ENCODE peak calls at places on chromosomes 5 and 9, in four cellular contexts. N is transverse colon; X is CD4-positive, alpha-beta T cell; E is cardiac muscle cell. M is an unnamed sample. For H3K27me3, the result is how much of the 10 kb centered on the place peaks cover.

GRCh38 chr9:17802249-17802857 is 223.5 kb downstream of the SH3GL2 start:
- DNase-seq in N (no peak), X (no peak), E (peak), M (no peak)

GRCh38 chr5:63831381-63831780 is 130.9 kb downstream of the HTR1A start:
- DNase-seq in N (no peak), X (no peak), E (no peak), M (no peak)

GRCh38 chr9:106038266-106039001 is 344.1 kb downstream of the TMEM38B start:
- DNase-seq in N (no peak), E (no peak), X (no peak), M (no peak)

GRCh38 chr9:17627641-17628040 is 48.8 kb downstream of the SH3GL2 start:
- DNase-seq in N (no peak), X (no peak), E (no peak), M (no peak)

GRCh38 chr5:9533096-9533495 is 12.8 kb downstream of the SEMA5A start:
- DNase-seq in N (no peak), E (no peak), X (no peak), M (no peak)

GRCh38 chr9:84379740-84380139 is 39.2 kb upstream of the SLC28A3 start:
- DNase-seq in E (peak), X (no peak), N (no peak), M (no peak)

GRCh38 chr9:133050142-133050541 is 11.6 kb upstream of the CEL start:
- DNase-seq in E (peak), N (no peak), X (no peak), M (no peak)

GRCh38 chr5:59193616-59194319 is 610.9 kb downstream of the RAB3C start:
- DNase-seq in X (no peak), E (peak), N (no peak), M (no peak)

GRCh38 chr5:92504346-92504745 is 1076.7 kb downstream of the NR2F1-AS1 start:
- DNase-seq in N (no peak), E (no peak), X (no peak), M (no peak)

GRCh38 chr5:83914199-83914598 is 193.5 kb upstream of the HAPLN1 start:
- DNase-seq in E (peak), X (no peak), N (no peak), M (no peak)

GRCh38 chr5:73640861-73641320 is 14.9 kb downstream of the ARHGEF28 start:
- DNase-seq in E (peak), N (no peak), X (no peak), M (no peak)

GRCh38 chr9:98369471-98369870 is 114.0 kb upstream of the TBC1D2 start:
- DNase-seq in N (no peak), X (no peak), E (no peak), M (no peak)

GRCh38 chr5:96336351-96336985 is 96.6 kb downstream of the PCSK1 start:
- DNase-seq in X (peak), E (peak), N (peak), M (no peak)

GRCh38 chr5:16791036-16791705 is 144.9 kb downstream of the MYO10 start:
- DNase-seq in E (peak), X (no peak), N (no peak), M (no peak)

GRCh38 chr5:160133071-160133917 is 14.0 kb upstream of the PWWP2A start:
- DNase-seq in N (no peak), X (no peak), E (peak), M (no peak)

GRCh38 chr5:169909945-169910344 is 70.3 kb downstream of the INSYN2B start:
- DNase-seq in N (no peak), E (no peak), X (no peak), M (no peak)

GRCh38 chr5:10157085-10157669 is 92.5 kb downstream of the ATPSCKMT start:
- DNase-seq in N (no peak), X (no peak), E (no peak), M (no peak)

GRCh38 chr5:149317281-149318048 is 27.8 kb upstream of the GRPEL2 start:
- DNase-seq in N (peak), E (peak), X (peak), M (no peak)

GRCh38 chr5:77180167-77181081 is 30.1 kb upstream of the PDE8B start:
- DNase-seq in N (peak), X (no peak), E (peak), M (peak)

GRCh38 chr5:177116631-177117373 is 16.8 kb upstream of the NSD1 start:
- DNase-seq in N (peak), X (peak), E (peak), M (peak)

GRCh38 chr9:19828586-19828985 is 39.7 kb upstream of the SLC24A2 start:
- DNase-seq in N (no peak), X (no peak), E (no peak), M (no peak)

GRCh38 chr5:149172261-149172660 is 31.0 kb downstream of the ABLIM3 start:
- DNase-seq in N (no peak), E (peak), X (no peak), M (no peak)

GRCh38 chr5:113224605-113225065 is 210.2 kb downstream of the TSSK1B start:
- DNase-seq in X (no peak), E (no peak), N (no peak), M (no peak)
- H3K27ac ChIP-seq in X (no peak), E (no peak), N (no peak), M (no peak)

GRCh38 chr5:159082491-159082890 is 17.2 kb downstream of the EBF1 start:
- DNase-seq in X (no peak), N (no peak), E (no peak), M (no peak)
- H3K27me3 ChIP-seq in X (under half), N (under half), E (under half), M (under half)

GRCh38 chr9:112831281-112831851 is 59.3 kb downstream of the SLC46A2 start:
- DNase-seq in N (peak), E (peak), X (no peak), M (no peak)
- H3K27ac ChIP-seq in N (peak), E (peak), X (no peak), M (no peak)

GRCh38 chr9:126673689-126674364 is 60.1 kb downstream of the LMX1B start:
- DNase-seq in X (no peak), E (no peak), N (no peak), M (no peak)
- H3K27me3 ChIP-seq in X (half or more), E (half or more), N (half or more), M (under half)

GRCh38 chr5:179858586-179859427 is at the start of gene MRNIP:
- DNase-seq in X (peak), N (peak), E (peak), M (peak)

GRCh38 chr5:179862296-179862695 is 3.7 kb upstream of the MRNIP start:
- DNase-seq in X (no peak), E (no peak), N (no peak), M (no peak)

GRCh38 chr5:179860301-179860700 is 1.7 kb upstream of the MRNIP start:
- DNase-seq in N (peak), E (no peak), X (no peak), M (no peak)

GRCh38 chr5:179854356-179854755 is 4.3 kb downstream of the MRNIP start:
- DNase-seq in E (no peak), X (no peak), N (no peak), M (no peak)

DNA sequence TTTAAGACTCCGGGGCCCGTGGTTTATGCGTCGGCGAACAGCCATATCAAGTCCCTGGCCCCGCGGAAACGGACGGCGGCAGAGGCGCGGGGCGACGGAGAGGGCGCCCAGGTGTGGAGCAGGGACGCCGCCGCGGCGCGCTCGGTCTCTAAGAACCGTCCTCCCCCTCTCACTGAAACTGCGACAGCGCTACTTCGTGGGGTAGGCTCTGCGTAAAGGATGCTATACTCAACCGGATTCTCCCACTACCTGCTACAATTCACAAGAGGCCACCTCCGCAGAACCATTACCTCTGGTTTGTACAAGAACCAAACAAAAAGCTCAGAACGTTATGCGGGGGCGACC is 404 bp downstream of the MRNIP start:
- DNase-seq in X (peak), N (peak), E (peak), M (peak)
- H3K27ac ChIP-seq in X (peak), N (peak), E (peak), M (peak)

GRCh38 chr5:139789116-139789844 is 6.3 kb upstream of the PSD2 start:
- DNase-seq in E (no peak), N (no peak), X (no peak), M (no peak)

GRCh38 chr5:139787257-139787567 is 8.4 kb upstream of the PSD2 start:
- DNase-seq in X (no peak), N (no peak), E (no peak), M (no peak)

GRCh38 chr5:139789845-139790189 is 5.8 kb upstream of the PSD2 start:
- DNase-seq in X (no peak), E (no peak), N (no peak), M (no peak)

GRCh38 chr5:139788294-139788875 is 7.2 kb upstream of the PSD2 start:
- DNase-seq in N (no peak), X (no peak), E (no peak), M (no peak)

DNA sequence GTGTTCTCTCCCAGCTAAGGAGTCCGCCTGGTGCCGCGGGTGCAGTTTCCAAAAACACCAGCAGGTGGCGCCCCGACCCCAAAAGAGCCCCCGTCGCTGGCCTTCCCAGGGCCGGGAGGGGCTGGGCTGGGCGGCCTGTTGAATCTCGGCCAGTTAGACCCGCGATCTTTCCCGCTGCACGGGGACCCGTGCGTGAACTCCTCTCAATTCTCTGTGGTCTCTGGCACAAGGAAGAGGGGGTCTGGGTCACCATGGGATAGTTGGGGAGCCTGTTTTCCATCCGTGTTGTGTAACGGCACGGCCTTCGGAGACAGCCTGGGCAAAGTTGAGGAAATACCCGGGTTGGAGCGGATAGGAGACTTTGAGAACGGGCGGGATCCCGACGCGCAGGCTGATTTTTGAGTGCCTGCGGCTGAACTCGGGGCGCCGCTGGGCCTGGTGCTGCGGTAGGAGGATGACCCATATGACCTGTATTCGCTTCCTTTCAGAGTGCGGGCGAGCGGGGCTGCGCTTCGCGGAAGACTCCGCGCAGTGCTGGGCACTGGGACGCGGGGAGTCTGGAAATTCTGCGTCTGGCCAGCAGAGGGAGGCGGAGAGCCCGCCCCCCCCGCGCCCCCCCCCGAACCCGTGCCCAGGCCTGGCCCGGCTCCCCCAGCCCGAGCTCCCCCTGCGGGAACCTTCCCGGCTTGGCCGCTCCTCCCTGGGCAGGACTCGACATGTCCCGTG is 7.9 kb upstream of the PSD2 start:
- DNase-seq in N (peak), X (peak), E (peak), M (peak)
- H3K27me3 ChIP-seq in N (under half), X (under half), E (under half), M (under half)